ENCODE peak calls at places on chromosomes 13 and 19, in ten cellular contexts. C, O, N, I, E, A, U, H, F and G are unnamed samples.

GRCh38 chr19:50646074-50646807 is 3.0 kb upstream of the C19orf81 start:
- DNase-seq in E (peak; percentile 10), F (peak; percentile 16), H (no peak), C (no peak), U (no peak), A (no peak), I (no peak), N (peak; percentile 80), O (no peak), G (peak; percentile 52)

GRCh38 chr19:1566392-1567115 is 1.6 kb downstream of the MEX3D start:
- DNase-seq in A (no peak), C (peak; percentile 49), H (peak; percentile 82), U (peak; percentile 88), O (no peak), N (peak; percentile 46), I (no peak), E (peak; percentile 32), F (peak; percentile 44), G (peak; percentile 37)

GRCh38 chr13:25473864-25474263 is 102.1 kb downstream of the ATP8A2 start:
- DNase-seq in E (no peak), H (no peak), C (no peak), N (no peak), I (no peak), O (no peak), A (no peak), U (no peak), F (no peak), G (no peak)

GRCh38 chr13:114048463-114048862 is 74.6 kb upstream of the C13orf46 start:
- DNase-seq in E (no peak), N (no peak), U (no peak), F (no peak), A (no peak), C (no peak), H (no peak), O (no peak), I (no peak), G (no peak)

GRCh38 chr13:109760372-109760771 is 26.0 kb downstream of the IRS2 start:
- DNase-seq in U (no peak), A (no peak), E (no peak), H (no peak), C (no peak), N (no peak), I (no peak), F (no peak), O (no peak), G (no peak)

GRCh38 chr19:38727868-38728660 is 16.2 kb downstream of the CAPN12 start:
- DNase-seq in H (no peak), O (no peak), I (no peak), A (no peak), N (no peak), E (no peak), F (no peak), U (no peak), C (no peak), G (no peak)

GRCh38 chr19:58544591-58545285 is 874 bp downstream of the TRIM28 start:
- DNase-seq in N (peak; percentile 55), E (no peak), A (peak; percentile 87), I (no peak), H (no peak), O (no peak), U (no peak), F (no peak), C (no peak), G (no peak)

GRCh38 chr19:51361228-51361627 is 5.0 kb downstream of the ETFB start:
- DNase-seq in E (no peak), U (no peak), I (no peak), F (no peak), O (no peak), A (no peak), C (no peak), H (no peak), N (no peak), G (no peak)

GRCh38 chr19:52237771-52238400 is 31.5 kb upstream of the ZNF766 start:
- DNase-seq in N (peak; percentile 84), I (peak; percentile 35), C (peak; percentile 54), H (peak; percentile 9), U (peak; percentile 60), A (peak; percentile 21), O (peak; percentile 43), E (peak; percentile 47), F (peak; percentile 21), G (peak; percentile 36)

GRCh38 chr19:51692065-51692915 is 840 bp upstream of the SPACA6 start:
- DNase-seq in N (no peak), F (no peak), O (no peak), I (no peak), U (no peak), H (no peak), A (no peak), E (no peak), C (no peak), G (no peak)

GRCh38 chr13:46663644-46664043 is 110.7 kb downstream of the LRCH1 start:
- DNase-seq in F (no peak), O (no peak), A (no peak), H (no peak), E (no peak), C (no peak), I (no peak), N (peak; percentile 25), U (no peak), G (no peak)

GRCh38 chr19:1230585-1231489 is 7.0 kb downstream of the CBARP start:
- DNase-seq in O (no peak), A (no peak), H (no peak), E (no peak), F (no peak), I (no peak), N (no peak), U (no peak), C (no peak), G (no peak)

GRCh38 chr13:74414458-74414857 is 280.3 kb upstream of the KLF12 start:
- DNase-seq in C (no peak), N (no peak), U (no peak), H (no peak), I (no peak), O (no peak), F (no peak), A (no peak), E (no peak), G (no peak)

GRCh38 chr19:34838753-34839431 is 65.9 kb upstream of the ZNF599 start:
- DNase-seq in A (no peak), U (no peak), H (no peak), F (no peak), E (no peak), C (no peak), O (peak; percentile 29), I (no peak), N (no peak), G (no peak)

GRCh38 chr13:51675385-51675784 is 91.1 kb downstream of the WDFY2 start:
- DNase-seq in F (no peak), U (no peak), I (no peak), E (no peak), O (no peak), N (no peak), A (no peak), C (no peak), H (no peak), G (no peak)

GRCh38 chr19:45444318-45445041 is 20.8 kb upstream of the ERCC1 start:
- DNase-seq in H (peak; percentile 55), N (peak; percentile 75), I (peak; percentile 78), E (peak; percentile 39), U (peak; percentile 85), O (peak; percentile 80), C (no peak), F (no peak), A (peak; percentile 89), G (no peak)

GRCh38 chr19:39347332-39348227 is 5.4 kb downstream of the SAMD4B start:
- DNase-seq in H (no peak), A (no peak), N (no peak), F (no peak), C (no peak), O (no peak), U (no peak), I (no peak), E (no peak), G (no peak)

GRCh38 chr13:114151565-114152284 is 19.3 kb upstream of the RASA3 start:
- DNase-seq in N (peak; percentile 84), F (no peak), O (peak; percentile 44), E (peak; percentile 66), U (no peak), I (no peak), A (no peak), C (no peak), H (peak; percentile 49), G (no peak)

GRCh38 chr13:36163809-36164308 is 32.7 kb upstream of the DCLK1 start:
- DNase-seq in A (no peak), N (peak; percentile 18), F (peak; percentile 59), U (no peak), C (peak; percentile 55), E (peak; percentile 13), O (no peak), I (no peak), H (peak; percentile 48), G (no peak)

GRCh38 chr19:10105241-10106099 is 692 bp upstream of the PPAN start:
- DNase-seq in H (no peak), F (no peak), U (no peak), E (no peak), O (no peak), N (no peak), C (no peak), I (peak; percentile 87), A (peak; percentile 45), G (no peak)